ENCODE peak calls at places on chromosome 1, in four cellular contexts. R is A549, T is HepG2, J is K562. Q is an unnamed sample.

GRCh38 chr1:6269997-6270401 is 9.1 kb upstream of the GPR153 start:
- DNase-seq in R (no peak), T (no peak), J (no peak), Q (no peak)

GRCh38 chr1:26697978-26698849 is 2.4 kb downstream of the ARID1A start:
- DNase-seq in R (peak; percentile 83), T (peak; percentile 89), J (peak; percentile 45), Q (no peak)

GRCh38 chr1:246703581-246703980 is 20.6 kb upstream of the SCCPDH start:
- DNase-seq in R (no peak), T (no peak), J (no peak), Q (no peak)

GRCh38 chr1:184824716-184825323 is 70.2 kb upstream of the EDEM3 start:
- DNase-seq in R (no peak), T (no peak), J (no peak), Q (no peak)

GRCh38 chr1:24909388-24909898 is 20.6 kb downstream of the RUNX3 start:
- DNase-seq in R (peak; percentile 80), T (peak; percentile 76), J (peak; percentile 76), Q (peak; percentile 89)

GRCh38 chr1:17347769-17348592 is 24.0 kb upstream of the PADI6 start:
- DNase-seq in R (peak; percentile 47), T (no peak), J (peak; percentile 63), Q (no peak)

GRCh38 chr1:203586495-203586894 is 40.1 kb upstream of the ATP2B4 start:
- DNase-seq in R (no peak), T (no peak), J (no peak), Q (no peak)

GRCh38 chr1:58784758-58785423 is 1.0 kb upstream of the JUN start:
- DNase-seq in R (peak; percentile 84), T (peak; percentile 66), J (peak; percentile 55), Q (peak; percentile 72)

GRCh38 chr1:215198021-215198420 is 115.5 kb downstream of the KCNK2 start:
- DNase-seq in R (no peak), T (no peak), J (no peak), Q (no peak)

GRCh38 chr1:247357781-247358211 is 26.1 kb upstream of the ZNF496 start:
- DNase-seq in R (no peak), T (no peak), J (no peak), Q (no peak)

GRCh38 chr1:209564904-209565303 is 18.6 kb upstream of the CAMK1G start:
- DNase-seq in R (no peak), T (no peak), J (no peak), Q (no peak)

GRCh38 chr1:225816643-225817538 is 7.0 kb downstream of the EPHX1 start:
- DNase-seq in R (no peak), T (no peak), J (no peak), Q (no peak)

GRCh38 chr1:157969693-157970485 is 23.6 kb upstream of the KIRREL1 start:
- DNase-seq in R (peak; percentile 72), T (peak; percentile 13), J (peak; percentile 55), Q (no peak)

DNA sequence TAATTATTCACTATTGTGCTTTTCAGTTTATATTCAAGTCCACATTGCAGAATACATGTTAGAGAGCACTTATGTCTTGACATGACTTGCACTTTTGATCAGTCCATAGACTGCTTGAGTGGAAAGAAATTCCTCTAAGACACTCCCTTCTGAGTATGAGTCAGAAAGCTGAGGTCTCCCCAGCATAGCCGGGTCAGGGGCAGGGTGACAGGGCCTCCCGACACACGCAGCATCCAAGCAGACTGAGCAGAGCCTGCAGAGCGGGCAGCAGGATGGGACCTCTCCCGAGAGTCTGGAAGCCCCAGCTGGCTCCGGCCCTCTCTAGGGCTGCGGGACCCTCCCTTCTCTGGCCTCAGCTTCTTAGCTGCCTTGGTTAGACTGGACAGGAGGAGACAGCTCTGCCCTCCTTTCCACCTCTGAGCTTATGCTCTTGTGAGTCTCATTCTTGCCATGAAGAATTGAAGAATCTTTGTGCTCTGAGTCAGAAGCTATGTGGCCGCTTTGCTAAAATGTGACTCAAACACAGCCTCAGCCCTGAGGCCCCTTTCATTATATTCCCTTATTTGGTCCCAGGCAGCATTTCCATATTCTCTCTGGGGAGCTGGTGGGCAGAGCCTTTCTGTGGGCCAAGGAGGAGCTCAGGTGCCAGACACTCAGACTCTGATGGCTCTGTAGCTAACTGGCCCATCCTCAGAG is 11.2 kb upstream of the CAPN2 start:
- DNase-seq in R (peak; percentile 96), T (peak; percentile 32), J (peak; percentile 79), Q (no peak)
- TF ChIP-seq PHF8 in R (no peak), T (no peak), J (peak; percentile 52), Q (no peak)

GRCh38 chr1:235918032-235918431 is 51.3 kb upstream of the LYST start:
- DNase-seq in R (no peak), T (no peak), J (no peak), Q (no peak)

GRCh38 chr1:235920596-235921375 is 54.1 kb upstream of the LYST start:
- DNase-seq in R (no peak), T (no peak), J (no peak), Q (no peak)

GRCh38 chr1:235918481-235918880 is 51.8 kb upstream of the LYST start:
- DNase-seq in R (no peak), T (no peak), J (no peak), Q (no peak)

GRCh38 chr1:235919127-235919796 is 52.6 kb upstream of the LYST start:
- DNase-seq in R (no peak), T (no peak), J (no peak), Q (no peak)

GRCh38 chr1:235919797-235920475 is 53.2 kb upstream of the LYST start:
- DNase-seq in R (peak; percentile 79), T (no peak), J (no peak), Q (no peak)
- TF ChIP-seq PHF8 in R (no peak), T (no peak), J (no peak), Q (no peak)

DNA sequence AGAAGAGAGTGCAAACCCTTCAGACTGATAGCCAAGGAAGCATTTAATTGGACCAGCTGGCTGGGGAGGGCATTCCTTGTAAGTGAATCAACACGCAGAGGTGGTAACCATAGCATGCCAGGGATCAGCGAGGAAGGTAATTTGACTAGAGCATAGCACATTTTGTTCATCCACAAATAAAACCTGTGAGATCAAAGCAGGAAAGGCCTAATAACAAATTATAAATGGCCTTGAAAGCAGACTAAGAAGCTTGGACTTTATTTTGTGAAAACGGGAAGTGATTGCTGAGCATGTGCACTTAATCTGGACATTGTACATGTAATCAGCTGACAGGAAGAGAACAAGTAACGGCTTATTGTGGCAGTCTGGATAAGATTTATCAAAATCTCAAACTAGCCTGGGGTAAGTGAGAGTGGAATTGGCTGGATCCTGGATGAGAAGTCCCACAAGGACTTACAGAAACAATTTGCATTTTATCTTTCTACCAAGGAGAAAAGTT is 11.7 kb upstream of the CD55 start:
- DNase-seq in R (peak; percentile 74), T (peak; percentile 39), J (no peak), Q (no peak)
- TF ChIP-seq PHF8 in R (no peak), T (no peak), J (no peak), Q (no peak)

GRCh38 chr1:178962853-178963810 is 62.6 kb upstream of the FAM20B start:
- DNase-seq in R (no peak), T (no peak), J (no peak), Q (no peak)

GRCh38 chr1:178959543-178960460 is 65.9 kb upstream of the FAM20B start:
- DNase-seq in R (no peak), T (no peak), J (no peak), Q (no peak)

GRCh38 chr1:178960781-178961180 is 64.9 kb upstream of the FAM20B start:
- DNase-seq in R (no peak), T (no peak), J (no peak), Q (no peak)

GRCh38 chr1:178961331-178961730 is 64.4 kb upstream of the FAM20B start:
- DNase-seq in R (no peak), T (no peak), J (no peak), Q (no peak)

DNA sequence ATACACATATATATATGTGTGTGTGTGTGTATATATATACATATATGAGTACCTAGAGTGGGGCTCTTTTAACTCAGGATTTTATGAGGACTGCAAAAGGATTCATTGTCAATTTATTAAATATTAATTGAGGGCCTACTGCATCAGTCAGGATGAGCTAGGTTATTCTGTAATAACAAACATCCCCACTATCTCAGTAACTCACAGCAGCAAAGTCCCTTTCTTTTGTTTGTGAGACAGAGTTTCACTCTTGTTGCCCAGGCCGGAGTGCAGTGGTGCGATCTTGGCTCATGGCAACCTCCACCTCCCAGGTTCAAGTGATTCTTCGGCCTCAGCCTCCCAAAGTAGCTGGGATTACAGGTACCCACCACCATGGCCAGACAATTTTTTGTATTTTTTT is 63.8 kb upstream of the FAM20B start:
- DNase-seq in R (no peak), T (no peak), J (no peak), Q (no peak)
- TF ChIP-seq PHF8 in R (no peak), T (no peak), J (no peak), Q (no peak)

DNA sequence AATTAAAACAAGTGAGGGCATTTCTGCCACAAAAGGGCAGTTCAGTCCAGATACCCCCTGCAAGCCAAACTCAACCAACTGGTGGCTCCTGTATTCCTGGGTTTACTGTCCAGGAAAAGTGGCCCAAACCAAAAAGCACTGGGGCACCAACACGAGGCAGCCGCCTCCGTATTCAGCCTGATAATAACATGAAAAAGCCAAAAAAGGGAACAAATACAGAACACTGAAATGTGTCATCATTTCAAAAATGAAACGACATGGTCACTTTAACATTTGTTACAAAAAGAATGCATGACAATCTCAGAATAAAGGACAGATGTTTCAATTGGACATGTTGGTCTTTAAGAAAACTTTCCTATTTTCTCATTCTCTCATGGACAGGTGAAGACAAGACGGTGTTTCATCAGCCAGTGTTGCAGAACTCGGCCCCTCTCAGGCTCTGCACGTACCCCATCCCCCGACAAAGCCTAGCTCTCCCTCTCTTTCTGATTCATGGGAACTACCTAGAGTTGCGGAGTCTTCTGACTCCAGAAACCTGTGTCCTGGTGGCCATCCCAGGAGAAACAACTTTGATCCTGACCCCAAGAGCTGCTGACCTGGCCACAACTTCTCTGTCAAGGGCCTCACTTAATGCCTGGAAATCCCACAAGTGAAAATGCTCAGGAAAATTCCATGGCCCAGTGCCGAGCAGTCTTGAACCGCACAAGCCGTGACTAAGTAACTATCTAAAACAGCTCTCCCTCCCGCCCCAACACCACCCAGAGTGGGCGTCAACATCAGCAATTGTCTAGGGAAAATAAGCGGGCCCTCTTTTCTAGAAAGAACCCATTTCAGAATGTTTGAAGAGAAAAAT is 27.1 kb downstream of the ZBTB17 start:
- DNase-seq in R (no peak), T (no peak), J (peak; percentile 63), Q (no peak)
- TF ChIP-seq PHF8 in R (no peak), T (no peak), J (no peak), Q (no peak)

GRCh38 chr1:245045087-245045881 is 109.5 kb upstream of the KIF26B start:
- DNase-seq in R (peak; percentile 85), T (peak; percentile 98), J (no peak), Q (no peak)
- TF ChIP-seq PHF8 in R (no peak), T (no peak), J (no peak), Q (no peak)

DNA sequence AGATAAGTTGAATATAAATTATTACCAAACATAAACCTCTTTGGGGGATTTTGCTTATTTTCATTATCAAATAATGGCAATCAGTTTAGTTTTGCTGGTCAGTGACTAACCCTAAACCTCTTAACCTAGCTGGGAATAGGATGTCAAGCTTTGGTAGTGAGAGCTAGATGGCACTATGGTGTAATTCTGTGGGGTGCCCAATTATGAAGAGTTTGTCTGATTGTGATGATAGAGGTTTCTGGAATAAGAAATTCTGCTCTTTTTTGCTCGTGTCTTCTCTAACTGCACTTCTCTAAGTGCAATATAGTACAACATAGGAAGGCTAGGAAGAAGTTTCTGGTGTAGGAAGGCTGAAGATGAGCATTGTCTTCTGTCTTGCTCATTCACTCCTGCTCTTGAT is 59.8 kb downstream of the XCL1 start:
- DNase-seq in R (peak; percentile 24), T (no peak), J (no peak), Q (no peak)
- TF ChIP-seq PHF8 in R (no peak), T (no peak), J (no peak), Q (no peak)